ENCODE peak calls at places on chromosomes 7 and 10, in nine cellular contexts. V is HL-60; T is endothelial cell; S is mesothelial cell of epicardium; C is activated CD8-positive, alpha-beta memory T cell treated with anti-CD3 and anti-CD28 coated beads, Interleukin-2, amount 50 U/mL, for 4 hours; K is A172; Y is fibroblast of pulmonary artery; U is H54; G is brain microvascular endothelial cell. H is an unnamed sample.

GRCh38 chr7:24700446-24701044 is 56.7 kb downstream of the GSDME start:
- DNase-seq in V (no peak), T (no peak), S (no peak), C (no peak), K (peak; percentile 19), Y (no peak), U (no peak), G (no peak), H (no peak)

GRCh38 chr10:24463683-24464426 is 254.9 kb downstream of the KIAA1217 start:
- DNase-seq in V (no peak), T (no peak), S (no peak), C (no peak), K (peak; percentile 97), Y (peak; percentile 77), U (peak; percentile 48), G (peak; percentile 57), H (no peak)

GRCh38 chr10:102133373-102134195 is 744 bp downstream of the PPRC1 start:
- DNase-seq in V (peak; percentile 87), T (peak; percentile 66), S (peak; percentile 78), C (peak; percentile 73), K (peak; percentile 71), Y (peak; percentile 73), U (peak; percentile 76), G (peak; percentile 60), H (peak; percentile 60)

GRCh38 chr10:113452146-113452545 is 100.7 kb upstream of the HABP2 start:
- DNase-seq in V (no peak), T (no peak), S (no peak), C (no peak), K (no peak), Y (no peak), U (no peak), G (no peak), H (no peak)

GRCh38 chr10:112852308-112852707 is 97.7 kb upstream of the TCF7L2 start:
- DNase-seq in V (peak; percentile 6), T (no peak), S (no peak), C (no peak), K (no peak), Y (no peak), U (no peak), G (no peak), H (no peak)

GRCh38 chr7:134879815-134880475 is 100.5 kb downstream of the CALD1 start:
- DNase-seq in V (no peak), T (no peak), S (no peak), C (no peak), K (no peak), Y (no peak), U (no peak), G (no peak), H (no peak)

GRCh38 chr10:36116751-36117150 is 474.7 kb upstream of the FZD8 start:
- DNase-seq in V (no peak), T (no peak), S (no peak), C (no peak), K (no peak), Y (no peak), U (no peak), G (no peak), H (no peak)

GRCh38 chr7:92835851-92836488 is 403 bp downstream of the CDK6 start:
- DNase-seq in V (no peak), T (peak; percentile 26), S (no peak), C (peak; percentile 50), K (peak; percentile 24), Y (peak; percentile 40), U (peak; percentile 12), G (peak; percentile 26), H (no peak)

GRCh38 chr10:71571460-71572175 is 148.0 kb downstream of the C10orf105 start:
- DNase-seq in V (no peak), T (no peak), S (no peak), C (no peak), K (no peak), Y (no peak), U (no peak), G (no peak), H (no peak)

GRCh38 chr10:69738071-69738470 is 63.6 kb upstream of the COL13A1 start:
- DNase-seq in V (no peak), T (no peak), S (no peak), C (no peak), K (no peak), Y (no peak), U (no peak), G (no peak), H (no peak)

GRCh38 chr7:91313113-91313512 is 48.9 kb downstream of the FZD1 start:
- DNase-seq in V (no peak), T (no peak), S (no peak), C (no peak), K (no peak), Y (no peak), U (no peak), G (no peak), H (no peak)

H was measured in foreskin melanocyte.